ENCODE peak calls at places on chromosomes 7 and 10, in ten cellular contexts. M is body of pancreas, P is A549, U is transverse colon, F is heart left ventricle, E is breast epithelium, V is suprapubic skin, O is IMR-90, S is right lobe of liver, X is stomach. W is an unnamed sample.

GRCh38 chr10:132878730-132879407 is 63.5 kb downstream of the CFAP46 start:
- DNase-seq in M (no peak), P (no peak), U (no peak), F (peak; percentile 21), E (peak; percentile 27), V (peak; percentile 50), O (no peak), S (peak; percentile 34), X (peak; percentile 10), W (no peak)

GRCh38 chr7:115561341-115562110 is 469.0 kb downstream of the TFEC start:
- DNase-seq in M (no peak), P (no peak), U (no peak), F (no peak), E (no peak), V (no peak), O (peak; percentile 79), S (no peak), X (no peak), W (peak; percentile 29)

GRCh38 chr7:46993396-46993795 is 588.5 kb downstream of the TNS3 start:
- DNase-seq in M (no peak), P (no peak), U (no peak), F (no peak), E (no peak), V (no peak), O (peak; percentile 30), S (no peak), X (no peak), W (no peak)

GRCh38 chr7:16026253-16027020 is 340.0 kb upstream of the MEOX2 start:
- DNase-seq in M (no peak), P (no peak), U (no peak), F (peak; percentile 61), E (no peak), V (no peak), O (peak; percentile 84), S (peak; percentile 46), X (no peak), W (peak; percentile 41)

GRCh38 chr10:47452495-47453434 is 31.1 kb downstream of the ANXA8 start:
- DNase-seq in M (no peak), P (no peak), U (no peak), F (no peak), E (no peak), V (no peak), O (no peak), S (no peak), X (no peak), W (no peak)

GRCh38 chr7:27997188-27997707 is 183.3 kb downstream of the JAZF1 start:
- DNase-seq in M (no peak), P (no peak), U (no peak), F (no peak), E (no peak), V (no peak), O (no peak), S (no peak), X (no peak), W (no peak)

GRCh38 chr7:132298782-132299181 is 277.5 kb downstream of the PLXNA4 start:
- DNase-seq in M (no peak), P (no peak), U (no peak), F (no peak), E (no peak), V (no peak), O (peak; percentile 43), S (no peak), X (no peak), W (no peak)

GRCh38 chr10:92990615-92991014 is 70.0 kb upstream of the CYP26C1 start:
- DNase-seq in M (no peak), P (no peak), U (no peak), F (no peak), E (no peak), V (no peak), O (peak; percentile 55), S (no peak), X (no peak), W (no peak)

GRCh38 chr10:116766241-116767198 is 24.2 kb upstream of the HSPA12A start:
- DNase-seq in M (no peak), P (no peak), U (no peak), F (no peak), E (no peak), V (peak; percentile 43), O (no peak), S (no peak), X (no peak), W (no peak)

GRCh38 chr10:116764979-116765378 is 22.6 kb upstream of the HSPA12A start:
- DNase-seq in M (no peak), P (no peak), U (no peak), F (no peak), E (no peak), V (no peak), O (no peak), S (no peak), X (no peak), W (no peak)

GRCh38 chr10:116763440-116763839 is 21.1 kb upstream of the HSPA12A start:
- DNase-seq in M (no peak), P (no peak), U (no peak), F (no peak), E (no peak), V (peak; percentile 33), O (no peak), S (no peak), X (no peak), W (no peak)

GRCh38 chr10:116767235-116767634 is 24.9 kb upstream of the HSPA12A start:
- DNase-seq in M (no peak), P (peak; percentile 46), U (peak; percentile 59), F (peak; percentile 64), E (no peak), V (peak; percentile 58), O (no peak), S (no peak), X (no peak), W (peak; percentile 37)

DNA sequence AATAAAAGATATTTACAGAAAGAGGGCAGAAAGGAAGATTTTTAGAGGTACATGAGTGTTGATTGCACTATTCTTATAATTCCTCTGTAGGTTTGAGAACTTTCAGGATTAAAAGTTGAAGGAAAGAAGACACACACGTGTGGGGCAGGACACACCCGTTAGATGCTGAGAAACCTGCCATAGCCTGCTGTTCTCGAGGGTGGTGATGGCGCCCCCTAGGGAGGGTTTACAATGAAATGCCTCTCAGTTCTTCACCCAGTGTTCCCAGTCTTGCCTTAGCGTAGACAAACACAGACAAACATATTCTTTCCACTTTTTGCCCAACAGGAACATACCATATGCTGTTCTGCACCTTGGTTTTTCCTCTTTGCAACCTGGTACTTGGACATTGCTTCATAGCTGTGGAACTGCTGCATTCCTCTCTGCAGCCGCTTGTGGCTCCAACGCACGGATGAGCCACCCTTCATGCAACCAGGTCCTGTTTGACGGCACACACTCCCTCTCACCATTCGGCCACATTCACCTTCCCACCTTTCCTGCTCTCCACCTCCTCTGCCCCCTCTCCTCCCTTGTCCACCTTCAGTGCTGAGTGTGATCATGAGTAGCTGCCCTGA is 23.3 kb upstream of the HSPA12A start:
- DNase-seq in M (peak; percentile 56), P (no peak), U (peak; percentile 58), F (no peak), E (no peak), V (peak; percentile 51), O (no peak), S (no peak), X (no peak), W (peak; percentile 58)
- H3K4me3 ChIP-seq in M (no peak overlapping the region), P (no peak overlapping the region), U (no peak overlapping the region), F (no peak overlapping the region), E (no peak overlapping the region), V (no peak overlapping the region), O (no peak overlapping the region), S (no peak overlapping the region), X (no peak overlapping the region), W (no peak overlapping the region)

DNA sequence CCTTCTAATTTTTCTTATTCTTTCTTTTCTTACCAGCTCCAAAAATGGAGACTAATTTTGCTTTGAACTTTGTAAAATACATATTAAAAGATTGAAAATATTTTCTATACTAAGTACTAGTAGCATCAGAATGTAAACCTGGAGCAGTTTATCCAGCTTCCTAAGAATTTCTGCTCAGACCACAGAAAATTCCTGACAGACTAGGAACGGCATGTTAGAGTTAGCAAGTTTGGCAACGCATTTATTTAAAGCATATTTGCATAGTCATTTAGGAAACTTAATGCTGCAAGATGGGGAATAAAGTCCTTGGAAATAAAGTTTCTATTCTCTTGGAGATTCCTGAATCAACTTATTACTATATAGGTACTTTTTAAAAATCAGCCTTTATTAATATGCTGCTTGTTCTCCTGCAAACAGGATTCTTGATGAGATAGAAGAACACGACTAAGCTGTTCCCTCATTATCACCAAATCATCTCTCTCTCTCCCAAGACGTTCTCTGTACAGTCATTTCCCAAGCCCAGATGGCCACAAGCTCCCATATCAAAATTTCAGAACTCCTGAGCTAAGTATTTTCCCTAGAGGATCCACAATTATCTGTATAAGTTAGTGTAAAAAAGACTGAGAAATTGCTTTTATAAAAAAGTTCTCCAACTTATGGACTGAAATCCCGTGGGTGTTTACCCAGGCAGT is 305.8 kb upstream of the NEBL start:
- DNase-seq in M (no peak), P (no peak), U (no peak), F (no peak), E (no peak), V (no peak), O (no peak), S (no peak), X (no peak), W (no peak)
- TF ChIP-seq POLR2A in M (no peak), P (no peak), U (no peak), F (no peak), E (no peak), V (no peak), O (no peak), S (no peak), X (no peak), W (no peak)

DNA sequence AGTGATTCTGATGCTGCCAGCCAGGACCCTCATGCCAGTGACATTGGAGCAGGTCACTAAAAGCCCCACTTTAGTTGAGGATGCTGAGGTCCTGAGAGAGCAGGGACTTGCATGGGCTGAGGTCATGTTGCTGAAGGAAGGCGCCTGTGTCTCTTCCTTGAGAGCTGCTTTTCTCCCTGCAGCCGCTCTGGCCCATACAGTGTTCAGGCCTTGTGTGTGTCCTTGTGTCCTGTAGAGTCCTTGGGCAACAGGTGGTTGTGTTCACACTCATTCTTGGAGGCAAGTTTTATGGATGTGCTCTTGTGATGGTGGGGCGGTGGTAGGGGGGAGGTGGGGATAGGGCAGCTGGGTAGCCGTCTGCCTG is 33.3 kb downstream of the TSPAN14 start:
- DNase-seq in M (peak; percentile 74), P (no peak), U (peak; percentile 3), F (no peak), E (no peak), V (no peak), O (no peak), S (no peak), X (peak; percentile 23), W (no peak)
- H3K27ac ChIP-seq in M (no peak overlapping the region), P (peak overlapping the region; percentile 35), U (no peak overlapping the region), F (no peak overlapping the region), E (peak overlapping the region; percentile 62), V (no peak overlapping the region), O (no peak overlapping the region), S (no peak overlapping the region), X (peak overlapping the region; percentile 40), W (no peak overlapping the region)

GRCh38 chr10:30704016-30704600 is 74.6 kb upstream of the LYZL2 start:
- DNase-seq in M (no peak), P (no peak), U (no peak), F (no peak), E (no peak), V (no peak), O (no peak), S (no peak), X (no peak), W (no peak)

GRCh38 chr10:30705086-30705624 is 75.6 kb upstream of the LYZL2 start:
- DNase-seq in M (no peak), P (no peak), U (peak; percentile 25), F (no peak), E (no peak), V (no peak), O (no peak), S (no peak), X (no peak), W (no peak)

GRCh38 chr10:30702860-30703259 is 73.3 kb upstream of the LYZL2 start:
- DNase-seq in M (no peak), P (no peak), U (no peak), F (no peak), E (no peak), V (no peak), O (no peak), S (no peak), X (no peak), W (no peak)

GRCh38 chr10:30697806-30698205 is 68.3 kb upstream of the LYZL2 start:
- DNase-seq in M (no peak), P (no peak), U (no peak), F (no peak), E (no peak), V (no peak), O (no peak), S (no peak), X (no peak), W (no peak)

DNA sequence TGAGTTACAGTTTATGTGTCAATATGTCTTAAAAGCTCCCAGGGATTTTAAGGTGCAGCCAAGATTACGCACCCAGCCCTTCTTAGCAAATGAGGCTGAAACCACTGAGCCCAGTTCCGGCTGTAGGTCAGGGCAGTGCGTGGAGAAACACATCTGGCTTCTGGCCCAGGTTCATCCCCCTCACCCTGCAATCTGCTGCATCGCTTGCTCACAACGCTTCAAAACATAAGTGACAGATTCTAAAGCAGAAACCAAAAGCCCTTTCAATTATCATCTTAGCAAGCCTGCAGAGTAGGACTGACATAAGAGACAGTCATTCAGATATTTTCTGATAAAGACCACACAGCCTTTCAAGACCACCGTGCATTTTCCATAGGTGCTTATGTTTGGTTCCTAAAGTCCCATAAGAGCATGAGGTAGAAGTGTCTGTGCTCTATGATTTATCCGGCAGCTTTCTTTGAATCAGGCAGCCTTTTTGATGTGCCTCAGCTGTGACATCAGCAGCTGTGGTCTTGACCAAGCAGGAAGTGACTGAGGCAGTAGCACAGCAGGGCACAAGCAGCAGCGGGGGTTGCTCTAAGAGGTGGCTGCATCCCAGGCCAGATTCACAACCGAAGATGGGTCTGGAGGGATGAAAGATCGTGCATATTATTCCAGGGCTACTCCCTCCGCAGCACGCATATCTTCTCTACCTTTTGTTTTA is 72.1 kb upstream of the LYZL2 start:
- DNase-seq in M (peak; percentile 32), P (no peak), U (peak; percentile 69), F (no peak), E (no peak), V (no peak), O (peak; percentile 75), S (no peak), X (peak; percentile 31), W (no peak)
- H3K4me3 ChIP-seq in M (no peak overlapping the region), P (no peak overlapping the region), U (no peak overlapping the region), F (no peak overlapping the region), E (no peak overlapping the region), V (no peak overlapping the region), O (no peak overlapping the region), S (no peak overlapping the region), X (peak overlapping the region; percentile 7), W (no peak overlapping the region)

W was measured in testis.